ENCODE peak calls at places on chromosome 21, in four cellular contexts. One of them, this sample, is unnamed.

GRCh38 chr21:37230632-37231246 is 36.4 kb downstream of the VPS26C start:
- DNase-seq in esophagus squamous epithelium: no peak
- DNase-seq in heart right ventricle: no peak
- DNase-seq in ovary: no peak
- DNase-seq in this sample: no peak

GRCh38 chr21:37263827-37264226 is 3.3 kb downstream of the VPS26C start:
- DNase-seq in ovary: no peak
- DNase-seq in esophagus squamous epithelium: no peak
- DNase-seq in heart right ventricle: no peak
- DNase-seq in this sample: peak; percentile 75

GRCh38 chr21:31898898-31899630 is 26.2 kb downstream of the HUNK start:
- DNase-seq in heart right ventricle: no peak
- DNase-seq in ovary: no peak
- DNase-seq in esophagus squamous epithelium: no peak
- DNase-seq in this sample: no peak

GRCh38 chr21:19245188-19245580 is 841.6 kb upstream of the TMPRSS15 start:
- DNase-seq in heart right ventricle: no peak
- DNase-seq in esophagus squamous epithelium: no peak
- DNase-seq in ovary: no peak
- DNase-seq in this sample: no peak

GRCh38 chr21:35059742-35060141 is 10.6 kb upstream of the RUNX1 start:
- DNase-seq in heart right ventricle: no peak
- DNase-seq in esophagus squamous epithelium: no peak
- DNase-seq in ovary: no peak
- DNase-seq in this sample: no peak

GRCh38 chr21:14989359-14989758 is 75.4 kb downstream of the NRIP1 start:
- DNase-seq in ovary: peak; percentile 34
- DNase-seq in esophagus squamous epithelium: no peak
- DNase-seq in heart right ventricle: no peak
- DNase-seq in this sample: no peak

GRCh38 chr21:18495553-18495952 is 92.0 kb upstream of the TMPRSS15 start:
- DNase-seq in heart right ventricle: no peak
- DNase-seq in ovary: no peak
- DNase-seq in esophagus squamous epithelium: no peak
- DNase-seq in this sample: no peak

GRCh38 chr21:36499578-36500471 is 19.9 kb upstream of the CLDN14 start:
- DNase-seq in ovary: no peak
- DNase-seq in esophagus squamous epithelium: no peak
- DNase-seq in heart right ventricle: no peak
- DNase-seq in this sample: no peak

GRCh38 chr21:34790834-34791233 is 122.0 kb downstream of the CLIC6 start:
- DNase-seq in esophagus squamous epithelium: no peak
- DNase-seq in heart right ventricle: no peak
- DNase-seq in ovary: no peak
- DNase-seq in this sample: no peak

GRCh38 chr21:35032474-35033263 is 16.4 kb downstream of the RUNX1 start:
- DNase-seq in esophagus squamous epithelium: no peak
- DNase-seq in heart right ventricle: no peak
- DNase-seq in ovary: no peak
- DNase-seq in this sample: no peak

GRCh38 chr21:24045775-24046215 is 1561.5 kb downstream of the MRPL39 start:
- DNase-seq in esophagus squamous epithelium: no peak
- DNase-seq in ovary: peak; percentile 76
- DNase-seq in heart right ventricle: peak; percentile 65
- DNase-seq in this sample: peak; percentile 97

GRCh38 chr21:31225713-31226112 is 118.3 kb downstream of the TIAM1 start:
- DNase-seq in heart right ventricle: no peak
- DNase-seq in esophagus squamous epithelium: no peak
- DNase-seq in ovary: no peak
- DNase-seq in this sample: no peak

GRCh38 chr21:24118738-24119470 is 1488.4 kb downstream of the MRPL39 start:
- DNase-seq in heart right ventricle: no peak
- DNase-seq in ovary: no peak
- DNase-seq in esophagus squamous epithelium: no peak
- DNase-seq in this sample: no peak

GRCh38 chr21:31370893-31371652 is 27.0 kb upstream of the TIAM1 start:
- DNase-seq in heart right ventricle: no peak
- DNase-seq in ovary: no peak
- DNase-seq in esophagus squamous epithelium: no peak
- DNase-seq in this sample: no peak

GRCh38 chr21:41197582-41197981 is 29.6 kb downstream of the BACE2 start:
- DNase-seq in esophagus squamous epithelium: no peak
- DNase-seq in ovary: no peak
- DNase-seq in heart right ventricle: no peak
- DNase-seq in this sample: no peak

GRCh38 chr21:42258150-42258884 is 39.4 kb downstream of the ABCG1 start:
- DNase-seq in esophagus squamous epithelium: peak; percentile 32
- DNase-seq in heart right ventricle: peak; percentile 80
- DNase-seq in ovary: peak; percentile 47
- DNase-seq in this sample: peak; percentile 66
- TF ChIP-seq CTCF in esophagus squamous epithelium: peak; percentile 81
- TF ChIP-seq CTCF in heart right ventricle: peak; percentile 82
- TF ChIP-seq CTCF in ovary: no peak
- TF ChIP-seq CTCF in this sample: peak; percentile 78

DNA sequence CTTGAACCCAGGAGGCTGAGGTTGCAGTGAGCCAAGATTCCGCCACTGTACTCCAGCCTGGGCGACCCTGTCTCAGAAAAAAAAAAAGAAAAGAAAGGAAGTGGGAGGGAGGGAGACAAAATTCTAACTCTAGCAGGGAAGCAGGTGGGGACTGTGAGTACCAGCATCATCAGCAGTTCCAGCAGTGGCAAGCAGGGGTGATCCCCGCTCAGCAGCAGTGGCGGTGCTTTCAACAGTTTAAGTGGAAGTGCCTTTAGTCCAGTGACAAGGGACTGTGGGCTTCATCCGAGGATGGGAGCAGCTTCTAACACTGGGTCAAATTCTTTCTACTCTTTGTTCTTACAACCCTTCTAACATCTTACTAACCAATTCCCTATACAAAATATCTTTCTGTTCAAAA is 858.1 kb upstream of the ADAMTS5 start:
- DNase-seq in heart right ventricle: no peak
- DNase-seq in esophagus squamous epithelium: no peak
- DNase-seq in ovary: no peak
- DNase-seq in this sample: no peak
- H3K27ac ChIP-seq in heart right ventricle: no peak overlapping the region
- H3K27ac ChIP-seq in esophagus squamous epithelium: no peak overlapping the region
- H3K27ac ChIP-seq in ovary: no peak overlapping the region
- H3K27ac ChIP-seq in this sample: no peak overlapping the region

GRCh38 chr21:20875741-20876140 is 122.5 kb upstream of the NCAM2 start:
- DNase-seq in esophagus squamous epithelium: no peak
- DNase-seq in heart right ventricle: no peak
- DNase-seq in ovary: no peak
- DNase-seq in this sample: no peak
- TF ChIP-seq CTCF in esophagus squamous epithelium: no peak
- TF ChIP-seq CTCF in heart right ventricle: no peak
- TF ChIP-seq CTCF in ovary: no peak
- TF ChIP-seq CTCF in this sample: no peak

DNA sequence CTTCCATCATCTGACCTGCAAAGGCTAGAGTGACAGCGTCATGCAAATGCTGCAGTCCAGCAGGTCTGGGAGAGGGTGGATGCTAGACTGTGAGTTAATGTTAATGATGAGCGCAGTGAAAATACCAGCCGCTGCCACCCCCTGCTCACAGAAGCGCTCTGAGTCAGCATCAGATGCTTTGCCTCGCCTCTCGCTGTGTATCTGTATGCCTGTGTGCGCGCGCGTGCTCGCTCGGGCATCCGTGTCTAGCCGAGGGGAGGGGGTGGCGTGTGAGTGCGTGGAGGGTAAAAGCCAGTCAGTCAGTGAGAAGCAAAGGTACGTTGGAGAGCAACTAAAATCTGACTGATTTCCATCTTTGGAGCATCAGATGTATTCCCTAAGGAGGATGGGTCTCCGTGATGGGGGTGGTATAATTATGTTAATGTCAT is 858.7 kb downstream of the USP25 start:
- DNase-seq in ovary: peak; percentile 77
- DNase-seq in heart right ventricle: peak; percentile 51
- DNase-seq in esophagus squamous epithelium: no peak
- DNase-seq in this sample: peak; percentile 90
- H3K27ac ChIP-seq in ovary: peak overlapping the region; percentile 17
- H3K27ac ChIP-seq in heart right ventricle: peak overlapping the region; percentile 75
- H3K27ac ChIP-seq in esophagus squamous epithelium: peak overlapping the region; percentile 88
- H3K27ac ChIP-seq in this sample: peak overlapping the region; percentile 94

GRCh38 chr21:44950016-44950326 is 10.1 kb downstream of the SLX9 start:
- DNase-seq in heart right ventricle: no peak
- DNase-seq in ovary: no peak
- DNase-seq in esophagus squamous epithelium: no peak
- DNase-seq in this sample: no peak
- TF ChIP-seq CTCF in heart right ventricle: no peak
- TF ChIP-seq CTCF in ovary: no peak
- TF ChIP-seq CTCF in esophagus squamous epithelium: no peak
- TF ChIP-seq CTCF in this sample: no peak

DNA sequence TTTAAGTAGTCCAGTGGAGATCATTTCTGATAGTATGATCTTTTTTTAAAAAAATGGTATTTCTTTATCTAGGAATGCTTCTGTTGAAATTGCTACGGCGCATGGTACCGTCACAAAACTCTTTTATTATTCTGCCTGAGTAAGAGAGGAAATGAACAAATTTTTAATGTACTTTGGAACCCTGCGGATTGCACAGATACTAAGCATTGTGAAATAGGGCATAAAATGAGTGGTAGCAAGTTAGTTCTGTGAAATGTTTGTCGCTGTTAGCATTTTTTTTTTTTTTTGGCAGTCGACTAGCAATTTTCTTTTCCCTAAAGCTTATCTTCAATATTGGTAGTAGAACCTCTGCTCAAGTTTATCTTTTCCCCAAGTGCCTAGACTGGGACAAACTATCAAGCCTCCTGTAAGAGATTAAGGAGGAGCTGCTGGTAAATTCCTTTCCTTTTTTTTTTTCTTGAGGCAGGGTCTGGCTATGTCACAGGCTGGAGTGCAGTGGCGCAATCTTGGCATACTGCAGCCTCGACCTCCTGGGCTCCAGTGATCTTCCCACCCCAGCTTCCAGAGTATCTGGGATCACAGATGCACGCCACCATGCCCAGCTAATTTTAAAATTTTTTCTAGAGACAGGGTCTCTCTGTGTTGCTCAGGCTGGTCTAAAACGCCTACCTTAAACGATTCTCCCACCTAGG is 2.2 kb downstream of the ITSN1 start:
- DNase-seq in esophagus squamous epithelium: no peak
- DNase-seq in heart right ventricle: no peak
- DNase-seq in ovary: no peak
- DNase-seq in this sample: no peak
- H3K27ac ChIP-seq in esophagus squamous epithelium: peak overlapping the region; percentile 94
- H3K27ac ChIP-seq in heart right ventricle: peak overlapping the region; percentile 86
- H3K27ac ChIP-seq in ovary: no peak overlapping the region
- H3K27ac ChIP-seq in this sample: peak overlapping the region; percentile 64

DNA sequence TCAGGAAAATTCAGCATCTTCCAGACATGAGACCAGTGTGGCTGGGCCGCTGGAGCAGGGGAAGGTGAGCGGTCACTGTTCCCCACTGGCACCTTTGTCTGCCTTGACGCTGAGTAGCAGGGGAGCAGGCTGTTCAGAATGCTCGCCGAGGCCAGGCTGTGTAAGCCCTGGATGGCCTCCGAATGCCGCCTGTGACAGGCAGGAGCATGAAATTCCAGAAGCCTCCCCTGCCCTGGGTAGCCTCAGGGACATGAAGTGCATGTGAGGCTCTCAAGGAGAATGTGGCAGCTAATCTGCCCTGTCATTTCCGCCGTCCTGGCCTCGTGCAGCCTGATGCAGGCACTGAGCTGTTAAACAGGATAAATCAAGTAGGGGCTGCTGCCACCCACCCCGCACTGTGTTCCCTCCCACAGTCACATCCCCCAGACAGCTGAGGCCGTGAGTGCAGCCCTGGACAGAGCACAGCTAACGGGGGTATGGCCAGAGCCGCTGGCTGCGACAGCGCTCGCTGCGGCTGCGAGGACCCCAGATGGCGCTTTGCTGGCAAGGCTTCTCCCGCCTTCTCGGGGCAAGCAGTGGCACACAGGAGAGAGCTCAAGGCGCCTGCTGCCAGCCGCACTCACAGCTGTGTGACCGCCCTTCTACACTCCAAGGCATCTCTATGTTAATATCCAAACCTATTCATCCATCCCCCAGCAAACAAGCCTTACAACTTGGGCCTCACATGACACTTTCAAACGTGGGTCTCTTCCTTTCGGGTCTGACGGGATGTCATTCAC is 105.0 kb upstream of the COL6A1 start:
- DNase-seq in ovary: peak; percentile 6
- DNase-seq in esophagus squamous epithelium: no peak
- DNase-seq in heart right ventricle: no peak
- DNase-seq in this sample: no peak
- TF ChIP-seq CTCF in ovary: no peak
- TF ChIP-seq CTCF in esophagus squamous epithelium: no peak
- TF ChIP-seq CTCF in heart right ventricle: no peak
- TF ChIP-seq CTCF in this sample: no peak

GRCh38 chr21:44813727-44814126 is 4.1 kb downstream of the SUMO3 start:
- DNase-seq in esophagus squamous epithelium: no peak
- DNase-seq in heart right ventricle: no peak
- DNase-seq in ovary: no peak
- DNase-seq in this sample: no peak

GRCh38 chr21:44814498-44815023 is 3.3 kb downstream of the SUMO3 start:
- DNase-seq in heart right ventricle: no peak
- DNase-seq in esophagus squamous epithelium: no peak
- DNase-seq in ovary: no peak
- DNase-seq in this sample: no peak

GRCh38 chr21:44813149-44813548 is 4.7 kb downstream of the SUMO3 start:
- DNase-seq in ovary: no peak
- DNase-seq in esophagus squamous epithelium: no peak
- DNase-seq in heart right ventricle: no peak
- DNase-seq in this sample: no peak

GRCh38 chr21:44810829-44811228 is 7.0 kb downstream of the SUMO3 start:
- DNase-seq in heart right ventricle: no peak
- DNase-seq in ovary: no peak
- DNase-seq in esophagus squamous epithelium: no peak
- DNase-seq in this sample: no peak

GRCh38 chr21:44812640-44813039 is 5.2 kb downstream of the SUMO3 start:
- DNase-seq in ovary: no peak
- DNase-seq in esophagus squamous epithelium: no peak
- DNase-seq in heart right ventricle: no peak
- DNase-seq in this sample: no peak
- H3K27ac ChIP-seq in ovary: no peak overlapping the region
- H3K27ac ChIP-seq in esophagus squamous epithelium: no peak overlapping the region
- H3K27ac ChIP-seq in heart right ventricle: no peak overlapping the region
- H3K27ac ChIP-seq in this sample: no peak overlapping the region

DNA sequence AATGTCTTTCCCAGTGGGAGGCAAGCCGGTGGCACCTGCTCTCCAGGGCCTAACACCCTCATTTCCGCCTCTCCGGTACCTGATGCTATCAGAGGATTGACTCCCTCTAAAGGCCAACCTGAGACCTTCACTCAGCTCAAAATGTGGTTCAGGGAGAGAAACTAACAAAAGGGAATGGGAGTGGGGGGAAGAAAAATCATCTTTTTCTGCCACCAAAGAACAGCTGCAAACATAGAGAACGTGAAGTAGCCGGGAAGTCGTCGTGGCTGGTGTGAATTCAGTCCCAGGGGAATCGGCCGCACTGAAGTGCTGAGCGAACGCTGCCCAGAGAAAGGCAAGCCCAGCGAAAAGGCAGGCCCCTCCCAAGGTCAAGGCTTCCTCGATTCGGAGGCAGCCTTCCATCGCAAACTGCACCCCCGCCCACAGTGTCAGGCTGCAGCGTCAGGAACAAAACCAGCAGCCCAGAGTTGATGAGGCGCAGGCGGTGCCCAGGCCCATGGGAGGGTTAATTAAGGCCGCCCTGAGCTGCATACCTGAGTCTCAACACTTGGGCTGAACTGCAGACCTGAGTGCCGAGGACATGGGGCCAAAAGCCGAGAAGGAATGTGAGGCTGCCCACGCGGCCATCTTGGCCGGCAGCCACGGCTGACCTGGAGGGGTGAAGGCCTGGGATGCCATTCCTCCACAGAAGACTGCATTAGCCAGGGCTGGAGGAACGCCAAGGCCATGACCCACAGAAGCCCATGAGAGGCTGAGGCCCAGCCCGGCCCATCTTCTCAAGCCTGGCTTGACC is 160.2 kb downstream of the PSMG1 start:
- DNase-seq in heart right ventricle: peak; percentile 80
- DNase-seq in esophagus squamous epithelium: no peak
- DNase-seq in ovary: peak; percentile 85
- DNase-seq in this sample: peak; percentile 74
- TF ChIP-seq CTCF in heart right ventricle: peak; percentile 46
- TF ChIP-seq CTCF in esophagus squamous epithelium: no peak
- TF ChIP-seq CTCF in ovary: no peak
- TF ChIP-seq CTCF in this sample: no peak